ENCODE peak calls at places on chromosomes 16 and 17, in nine cellular contexts. S is H1, T is Peyer's patch, O is breast epithelium, B is body of pancreas, K is A549, X is ovary, H is adrenal gland, F is IMR-90. U is an unnamed sample. For H3K4me1, the result is how much of the 10 kb centered on the place peaks cover.

GRCh38 chr16:68077866-68078725 is 7.1 kb upstream of the NFATC3 start:
- DNase-seq in S (peak), T (peak), O (no peak), B (no peak), K (no peak), X (no peak), H (no peak), F (no peak), U (peak)

GRCh38 chr16:56836410-56836834 is 28.6 kb upstream of the SLC12A3 start:
- DNase-seq in S (no peak), T (no peak), O (no peak), B (no peak), K (no peak), X (no peak), H (no peak), F (no peak), U (no peak)

GRCh38 chr17:30379303-30380105 is 777 bp downstream of the CPD start:
- DNase-seq in S (peak), T (peak), O (no peak), B (peak), K (peak), X (peak), H (no peak), F (no peak), U (no peak)

GRCh38 chr16:24776486-24777220 is 47.2 kb downstream of the TNRC6A start:
- DNase-seq in S (no peak), T (no peak), O (no peak), B (peak), K (no peak), X (no peak), H (peak), F (peak), U (no peak)

GRCh38 chr16:23420011-23420410 is 33.0 kb downstream of the COG7 start:
- DNase-seq in S (no peak), T (no peak), O (no peak), B (no peak), K (no peak), X (no peak), H (no peak), F (peak), U (no peak)

GRCh38 chr16:15946257-15947044 is 3.0 kb upstream of the ABCC1 start:
- DNase-seq in S (no peak), T (no peak), O (no peak), B (no peak), K (peak), X (no peak), H (no peak), F (peak), U (no peak)

GRCh38 chr16:88593489-88593888 is 23.3 kb downstream of the ZC3H18 start:
- DNase-seq in S (no peak), T (no peak), O (no peak), B (no peak), K (no peak), X (no peak), H (no peak), F (no peak), U (no peak)

GRCh38 chr16:46763147-46763546 is 15.0 kb upstream of the MYLK3 start:
- DNase-seq in S (no peak), T (no peak), O (no peak), B (no peak), K (no peak), X (no peak), H (no peak), F (no peak), U (no peak)

GRCh38 chr17:65533855-65534457 is 27.5 kb downstream of the AXIN2 start:
- DNase-seq in S (no peak), T (no peak), O (no peak), B (no peak), K (no peak), X (no peak), H (no peak), F (no peak), U (no peak)

GRCh38 chr17:17181666-17182600 is 24.2 kb downstream of the PLD6 start:
- DNase-seq in S (no peak), T (peak), O (no peak), B (no peak), K (no peak), X (no peak), H (no peak), F (no peak), U (no peak)

GRCh38 chr16:66374176-66374575 is 7.7 kb downstream of the CDH5 start:
- DNase-seq in S (no peak), T (no peak), O (no peak), B (no peak), K (no peak), X (no peak), H (no peak), F (no peak), U (no peak)

GRCh38 chr17:42702446-42702845 is 20.1 kb downstream of the CNTNAP1 start:
- DNase-seq in S (no peak), T (no peak), O (no peak), B (no peak), K (no peak), X (no peak), H (no peak), F (no peak), U (no peak)

GRCh38 chr16:75196826-75197225 is 10.1 kb downstream of the CTRB2 start:
- DNase-seq in S (no peak), T (no peak), O (no peak), B (no peak), K (no peak), X (no peak), H (no peak), F (no peak), U (no peak)

GRCh38 chr17:5254903-5255521 is 20.4 kb upstream of the SCIMP start:
- DNase-seq in S (no peak), T (peak), O (peak), B (peak), K (no peak), X (no peak), H (no peak), F (no peak), U (no peak)

GRCh38 chr17:19753661-19754463 is 5.8 kb upstream of the ALDH3A1 start:
- DNase-seq in S (no peak), T (no peak), O (peak), B (peak), K (peak), X (no peak), H (peak), F (no peak), U (no peak)

GRCh38 chr17:1414634-1415033 is 14.6 kb upstream of the YWHAE start:
- DNase-seq in S (no peak), T (no peak), O (no peak), B (no peak), K (no peak), X (no peak), H (no peak), F (no peak), U (no peak)

GRCh38 chr17:10198509-10199249 is at the start of gene GAS7:
- DNase-seq in S (peak), T (peak), O (no peak), B (peak), K (peak), X (peak), H (peak), F (peak), U (peak)

GRCh38 chr17:76135810-76136188 is 5.2 kb downstream of the FOXJ1 start:
- DNase-seq in S (no peak), T (no peak), O (no peak), B (no peak), K (no peak), X (no peak), H (no peak), F (no peak), U (no peak)
- H3K4me1 ChIP-seq in S (under half), T (under half), O (under half), B (under half), K (under half), X (under half), H (under half), F (under half), U (under half)

GRCh38 chr16:81823111-81823510 is 44.0 kb downstream of the PLCG2 start:
- DNase-seq in S (peak), T (peak), O (no peak), B (peak), K (no peak), X (no peak), H (no peak), F (no peak), U (no peak)
- TF ChIP-seq POLR2A in S (no peak), T (no peak), O (no peak), B (no peak), K (no peak), X (no peak), H (no peak), F (no peak), U (no peak)

GRCh38 chr17:66777689-66778225 is 57.2 kb upstream of the CACNG5 start:
- DNase-seq in S (peak), T (no peak), O (no peak), B (no peak), K (no peak), X (no peak), H (no peak), F (peak), U (no peak)
- H3K27ac ChIP-seq in S (peak), T (no peak), O (no peak), B (no peak), K (no peak), X (no peak), H (no peak), F (no peak), U (no peak)

DNA sequence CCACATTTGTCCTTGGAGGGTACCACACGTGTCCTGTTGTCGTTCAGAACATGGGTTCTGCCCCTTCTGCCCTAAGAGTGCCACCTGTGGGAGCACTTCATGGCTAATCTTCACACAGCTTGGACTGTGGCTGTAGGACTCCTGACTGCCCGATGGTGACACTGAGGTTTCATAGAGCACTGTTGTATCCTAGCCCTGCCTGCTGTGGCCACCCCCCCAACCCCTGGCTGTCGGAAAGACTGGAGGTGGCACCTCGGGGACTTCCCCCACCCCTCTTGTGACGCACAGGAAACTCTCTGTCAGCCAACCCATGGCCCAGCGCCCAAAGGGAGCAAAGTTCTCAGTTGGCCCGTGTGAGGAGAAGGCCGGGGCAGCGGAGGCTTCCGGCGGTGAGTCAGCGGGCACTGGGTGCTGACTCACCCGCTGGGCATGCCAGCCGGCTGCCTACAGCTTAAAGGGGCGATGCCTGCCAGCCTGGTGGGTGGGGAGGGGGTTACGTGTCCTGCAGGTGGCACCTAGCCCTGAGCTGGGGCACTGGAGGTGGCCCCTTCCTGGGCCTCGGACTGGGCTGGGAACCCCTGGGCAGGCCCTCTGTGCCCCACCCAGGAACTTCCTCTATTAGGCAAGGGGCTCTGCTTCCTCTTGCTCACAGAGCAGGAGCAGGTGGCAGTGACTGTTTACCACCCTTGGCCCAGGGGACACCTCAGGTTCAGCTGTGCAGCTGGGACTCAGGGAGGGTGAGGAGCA is 3.4 kb downstream of the MAP2K3 start:
- DNase-seq in S (no peak), T (peak), O (peak), B (peak), K (peak), X (peak), H (peak), F (peak), U (peak)
- H3K4me1 ChIP-seq in S (under half), T (under half), O (under half), B (half or more), K (under half), X (under half), H (half or more), F (under half), U (under half)

U was measured in testis.